ENCODE peak calls at places on chromosome 18, in eight cellular contexts. C is foreskin fibroblast, B is mammary epithelial cell, P is small intestine, Y is iris pigment epithelial cell, Z is amniotic stem cell, H is astrocyte of the spinal cord, N is OCI-LY7. I is an unnamed sample.

GRCh38 chr18:36594621-36595020 is 234.2 kb downstream of the TPGS2 start:
- DNase-seq in C (no peak), B (no peak), P (no peak), Y (no peak), Z (no peak), H (no peak), N (no peak), I (no peak)

GRCh38 chr18:40293311-40293710 is 1661.7 kb upstream of the PIK3C3 start:
- DNase-seq in C (no peak), B (peak; percentile 0), P (no peak), Y (peak; percentile 30), Z (no peak), H (no peak), N (no peak), I (no peak)

GRCh38 chr18:44816028-44816427 is 135.3 kb downstream of the SETBP1 start:
- DNase-seq in C (no peak), B (no peak), P (no peak), Y (no peak), Z (no peak), H (no peak), N (no peak), I (no peak)

GRCh38 chr18:47383729-47384128 is 132.3 kb upstream of the SKOR2 start:
- DNase-seq in C (no peak), B (no peak), P (no peak), Y (no peak), Z (no peak), H (no peak), N (no peak), I (no peak)

GRCh38 chr18:79706006-79706405 is 26.4 kb downstream of the CTDP1 start:
- DNase-seq in C (no peak), B (no peak), P (no peak), Y (no peak), Z (no peak), H (no peak), N (no peak), I (no peak)

GRCh38 chr18:74918276-74918675 is 290.7 kb downstream of the PTGR3 start:
- DNase-seq in C (no peak), B (no peak), P (no peak), Y (peak; percentile 17), Z (no peak), H (peak; percentile 7), N (no peak), I (no peak)

GRCh38 chr18:35511428-35511827 is 13.7 kb upstream of the INO80C start:
- DNase-seq in C (no peak), B (no peak), P (no peak), Y (no peak), Z (no peak), H (no peak), N (no peak), I (no peak)

GRCh38 chr18:73153271-73153670 is 285.5 kb upstream of the NETO1 start:
- DNase-seq in C (peak; percentile 45), B (peak; percentile 57), P (no peak), Y (peak; percentile 3), Z (peak; percentile 60), H (peak; percentile 19), N (no peak), I (no peak)

GRCh38 chr18:24726727-24727539 is 266.5 kb downstream of the HRH4 start:
- DNase-seq in C (peak; percentile 64), B (peak; percentile 61), P (peak; percentile 77), Y (peak; percentile 77), Z (peak; percentile 52), H (peak; percentile 77), N (peak; percentile 72), I (peak; percentile 45)

GRCh38 chr18:10285283-10285640 is 169.2 kb upstream of the APCDD1 start:
- DNase-seq in C (no peak), B (no peak), P (no peak), Y (no peak), Z (no peak), H (no peak), N (no peak), I (no peak)

GRCh38 chr18:3623769-3624545 is 174.0 kb downstream of the TGIF1 start:
- DNase-seq in C (peak; percentile 95), B (peak; percentile 98), P (peak; percentile 96), Y (peak; percentile 97), Z (peak; percentile 86), H (peak; percentile 97), N (no peak), I (peak; percentile 98)

GRCh38 chr18:50286391-50287027 is 983 bp downstream of the CXXC1 start:
- DNase-seq in C (peak; percentile 35), B (peak; percentile 64), P (peak; percentile 25), Y (peak; percentile 52), Z (no peak), H (peak; percentile 24), N (peak; percentile 43), I (no peak)

GRCh38 chr18:79465392-79465991 is 69.8 kb downstream of the NFATC1 start:
- DNase-seq in C (no peak), B (no peak), P (no peak), Y (no peak), Z (no peak), H (no peak), N (peak; percentile 79), I (no peak)

GRCh38 chr18:56108486-56109367 is 520.7 kb upstream of the TCF4 start:
- DNase-seq in C (no peak), B (no peak), P (no peak), Y (no peak), Z (no peak), H (no peak), N (no peak), I (no peak)

GRCh38 chr18:23953984-23954383 is 60.6 kb upstream of the TTC39C start:
- DNase-seq in C (no peak), B (peak; percentile 6), P (no peak), Y (no peak), Z (no peak), H (no peak), N (no peak), I (no peak)

GRCh38 chr18:6487027-6487426 is 72.3 kb upstream of the L3MBTL4 start:
- DNase-seq in C (no peak), B (no peak), P (no peak), Y (no peak), Z (no peak), H (no peak), N (no peak), I (no peak)

GRCh38 chr18:28855524-28855923 is 678.6 kb upstream of the CDH2 start:
- DNase-seq in C (peak; percentile 28), B (peak; percentile 8), P (no peak), Y (peak; percentile 82), Z (peak; percentile 7), H (peak; percentile 18), N (no peak), I (no peak)

GRCh38 chr18:51279367-51279984 is 82.0 kb upstream of the MEX3C start:
- DNase-seq in C (no peak), B (no peak), P (peak; percentile 11), Y (no peak), Z (no peak), H (no peak), N (peak; percentile 8), I (peak; percentile 86)

GRCh38 chr18:9428301-9428706 is 47.0 kb upstream of the RALBP1 start:
- DNase-seq in C (no peak), B (no peak), P (no peak), Y (no peak), Z (no peak), H (no peak), N (no peak), I (no peak)

GRCh38 chr18:28115149-28115550 is 61.8 kb downstream of the CDH2 start:
- DNase-seq in C (peak; percentile 72), B (peak; percentile 85), P (no peak), Y (peak; percentile 88), Z (peak; percentile 66), H (peak; percentile 95), N (no peak), I (peak; percentile 43)

GRCh38 chr18:34400837-34401236 is 176.1 kb upstream of the NOL4 start:
- DNase-seq in C (no peak), B (no peak), P (no peak), Y (no peak), Z (no peak), H (no peak), N (no peak), I (no peak)

GRCh38 chr18:55509631-55510372 is 78.2 kb downstream of the TCF4 start:
- DNase-seq in C (peak; percentile 80), B (peak; percentile 73), P (no peak), Y (peak; percentile 97), Z (peak; percentile 34), H (peak; percentile 92), N (peak; percentile 53), I (no peak)

GRCh38 chr18:9413586-9413985 is 61.7 kb upstream of the RALBP1 start:
- DNase-seq in C (peak; percentile 92), B (no peak), P (no peak), Y (peak; percentile 89), Z (no peak), H (peak; percentile 84), N (no peak), I (no peak)

GRCh38 chr18:31490838-31491237 is 7.1 kb upstream of the DSG2 start:
- DNase-seq in C (no peak), B (no peak), P (peak; percentile 73), Y (no peak), Z (no peak), H (no peak), N (no peak), I (no peak)

GRCh38 chr18:8301427-8302172 is 307.6 kb upstream of the RAB12 start:
- DNase-seq in C (peak; percentile 47), B (no peak), P (no peak), Y (peak; percentile 24), Z (no peak), H (no peak), N (no peak), I (peak; percentile 45)

GRCh38 chr18:60910534-60910933 is 422.7 kb upstream of the CDH20 start:
- DNase-seq in C (no peak), B (no peak), P (no peak), Y (peak; percentile 3), Z (no peak), H (peak; percentile 71), N (no peak), I (no peak)

GRCh38 chr18:58848685-58849084 is 16.0 kb upstream of the ZNF532 start:
- DNase-seq in C (no peak), B (peak; percentile 74), P (no peak), Y (peak; percentile 68), Z (no peak), H (no peak), N (no peak), I (no peak)

GRCh38 chr18:69978743-69979715 is 31.4 kb upstream of the CD226 start:
- DNase-seq in C (no peak), B (no peak), P (no peak), Y (no peak), Z (no peak), H (no peak), N (no peak), I (no peak)